ENCODE peak calls at places on chromosomes 7 and 10, in six cellular contexts. S, P, I, A, C and H are unnamed samples.

GRCh38 chr10:9091515-9092093 is 1037.1 kb downstream of the GATA3 start:
- DNase-seq in S (no peak), P (no peak), I (no peak), A (no peak), C (no peak), H (no peak)

GRCh38 chr10:33832124-33832787 is 497.8 kb upstream of the NRP1 start:
- DNase-seq in S (no peak), P (no peak), I (no peak), A (no peak), C (no peak), H (no peak)

GRCh38 chr7:156832195-156832877 is 60.6 kb downstream of the LMBR1 start:
- DNase-seq in S (no peak), P (no peak), I (no peak), A (no peak), C (no peak), H (no peak)

GRCh38 chr7:99926351-99926750 is 3.1 kb downstream of the GJC3 start:
- DNase-seq in S (no peak), P (no peak), I (no peak), A (no peak), C (no peak), H (no peak)

GRCh38 chr7:129664029-129665012 is 52.8 kb downstream of the NRF1 start:
- DNase-seq in S (no peak), P (peak; percentile 40), I (peak; percentile 80), A (no peak), C (no peak), H (no peak)

GRCh38 chr7:92830532-92831110 is 5.8 kb downstream of the CDK6 start:
- DNase-seq in S (no peak), P (no peak), I (peak; percentile 31), A (no peak), C (no peak), H (no peak)

GRCh38 chr7:28573059-28573553 is 160.8 kb downstream of the CREB5 start:
- DNase-seq in S (peak; percentile 58), P (no peak), I (peak; percentile 35), A (peak; percentile 17), C (no peak), H (no peak)

GRCh38 chr10:127374074-127374680 is 174.9 kb upstream of the NPS start:
- DNase-seq in S (no peak), P (no peak), I (no peak), A (no peak), C (no peak), H (no peak)

GRCh38 chr10:24849051-24849450 is 103.4 kb downstream of the PRTFDC1 start:
- DNase-seq in S (no peak), P (no peak), I (no peak), A (no peak), C (no peak), H (no peak)

GRCh38 chr10:77187376-77187999 is 450.1 kb downstream of the KCNMA1 start:
- DNase-seq in S (no peak), P (no peak), I (no peak), A (no peak), C (no peak), H (no peak)

GRCh38 chr7:124992881-124993562 is 63.4 kb upstream of the POT1 start:
- DNase-seq in S (no peak), P (no peak), I (no peak), A (no peak), C (no peak), H (no peak)

GRCh38 chr10:47299989-47300931 is at the start of gene GDF10:
- DNase-seq in S (no peak), P (peak; percentile 52), I (no peak), A (no peak), C (peak; percentile 31), H (no peak)

GRCh38 chr10:73448384-73448783 is 15.0 kb upstream of the MSS51 start:
- DNase-seq in S (no peak), P (no peak), I (no peak), A (no peak), C (no peak), H (no peak)

GRCh38 chr10:84348431-84348830 is 20.0 kb downstream of the CCSER2 start:
- DNase-seq in S (no peak), P (no peak), I (peak; percentile 64), A (no peak), C (no peak), H (no peak)

GRCh38 chr10:18793951-18794350 is 134.7 kb downstream of the ARL5B start:
- DNase-seq in S (no peak), P (peak; percentile 19), I (no peak), A (no peak), C (no peak), H (no peak)

GRCh38 chr7:49322476-49322875 is 398.1 kb downstream of the CDC14C start:
- DNase-seq in S (no peak), P (no peak), I (no peak), A (no peak), C (no peak), H (no peak)

GRCh38 chr7:40283391-40283790 is 148.6 kb downstream of the SUGCT start:
- DNase-seq in S (no peak), P (no peak), I (no peak), A (no peak), C (no peak), H (no peak)

GRCh38 chr7:1667566-1668485 is 2.3 kb upstream of the ELFN1 start:
- DNase-seq in S (no peak), P (peak; percentile 80), I (no peak), A (no peak), C (peak; percentile 69), H (peak; percentile 83)

GRCh38 chr10:37975407-37975991 is 948 bp downstream of the ZNF25 start:
- DNase-seq in S (no peak), P (peak; percentile 0), I (peak; percentile 49), A (no peak), C (no peak), H (no peak)

GRCh38 chr7:95066736-95067530 is 159.5 kb downstream of the PPP1R9A start:
- DNase-seq in S (no peak), P (no peak), I (peak; percentile 46), A (no peak), C (no peak), H (no peak)

GRCh38 chr10:9786576-9786975 is 1231.1 kb upstream of the CELF2 start:
- DNase-seq in S (no peak), P (no peak), I (peak; percentile 69), A (no peak), C (no peak), H (no peak)

GRCh38 chr10:3780056-3780765 is 4.8 kb downstream of the KLF6 start:
- DNase-seq in S (peak; percentile 37), P (no peak), I (peak; percentile 64), A (no peak), C (no peak), H (peak; percentile 89)

GRCh38 chr7:27936244-27937102 is 196.5 kb downstream of the TAX1BP1 start:
- DNase-seq in S (no peak), P (no peak), I (no peak), A (no peak), C (no peak), H (no peak)

GRCh38 chr7:151249034-151249731 is 689 bp upstream of the SMARCD3 start:
- DNase-seq in S (peak; percentile 83), P (peak; percentile 57), I (peak; percentile 79), A (peak; percentile 55), C (peak; percentile 37), H (no peak)

GRCh38 chr10:72881291-72881690 is 12.2 kb upstream of the OIT3 start:
- DNase-seq in S (no peak), P (no peak), I (no peak), A (no peak), C (no peak), H (no peak)

DNA sequence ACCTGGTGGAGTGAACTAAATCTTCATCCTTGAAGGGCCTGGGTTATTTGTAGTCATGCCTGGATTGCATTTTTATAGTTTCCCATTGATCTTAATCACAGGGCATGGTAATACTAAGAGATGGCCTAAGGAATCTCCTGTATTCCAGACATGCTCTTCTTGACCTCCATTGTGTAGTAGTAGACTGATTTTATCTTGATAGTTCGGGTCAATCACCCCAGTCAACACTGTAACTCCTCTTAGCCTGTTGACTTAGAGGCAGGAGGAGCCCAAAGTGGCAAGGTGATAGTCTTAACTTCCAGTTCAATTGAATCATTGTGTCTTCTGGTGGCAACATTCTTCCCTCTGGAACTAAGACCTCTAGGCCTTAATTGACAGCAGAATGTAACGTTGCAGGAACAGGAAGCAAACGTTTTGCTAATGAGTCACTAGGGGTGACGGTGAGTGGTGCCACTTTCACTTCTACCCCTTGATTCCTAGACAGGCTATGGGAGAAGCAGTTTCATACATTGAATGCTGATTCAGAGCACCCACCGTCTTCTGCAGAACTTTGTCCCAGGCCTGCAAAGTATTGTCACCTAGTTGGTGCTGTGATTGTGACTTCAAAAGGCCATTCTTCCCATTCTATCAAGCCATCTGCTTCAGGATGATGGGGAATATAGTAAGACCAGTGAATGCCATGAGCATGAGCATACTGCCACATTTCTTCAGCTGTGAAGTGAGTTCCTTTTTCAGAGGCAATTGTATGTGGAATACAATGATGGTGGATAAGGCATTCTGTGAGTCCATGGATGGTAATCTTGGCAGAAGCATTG is 24.0 kb upstream of the PAPSS2 start:
- DNase-seq in S (no peak), P (no peak), I (peak; percentile 88), A (no peak), C (no peak), H (no peak)
- H3K4me3 ChIP-seq in S (no peak overlapping the region), P (no peak overlapping the region), I (no peak overlapping the region), A (no peak overlapping the region), C (no peak overlapping the region), H (no peak overlapping the region)

GRCh38 chr10:17713133-17713532 is 38.9 kb upstream of the TMEM236 start:
- DNase-seq in S (no peak), P (no peak), I (no peak), A (no peak), C (peak; percentile 24), H (no peak)
- H3K4me3 ChIP-seq in S (peak overlapping the region; percentile 33), P (no peak overlapping the region), I (no peak overlapping the region), A (no peak overlapping the region), C (peak overlapping the region; percentile 69), H (no peak overlapping the region)

DNA sequence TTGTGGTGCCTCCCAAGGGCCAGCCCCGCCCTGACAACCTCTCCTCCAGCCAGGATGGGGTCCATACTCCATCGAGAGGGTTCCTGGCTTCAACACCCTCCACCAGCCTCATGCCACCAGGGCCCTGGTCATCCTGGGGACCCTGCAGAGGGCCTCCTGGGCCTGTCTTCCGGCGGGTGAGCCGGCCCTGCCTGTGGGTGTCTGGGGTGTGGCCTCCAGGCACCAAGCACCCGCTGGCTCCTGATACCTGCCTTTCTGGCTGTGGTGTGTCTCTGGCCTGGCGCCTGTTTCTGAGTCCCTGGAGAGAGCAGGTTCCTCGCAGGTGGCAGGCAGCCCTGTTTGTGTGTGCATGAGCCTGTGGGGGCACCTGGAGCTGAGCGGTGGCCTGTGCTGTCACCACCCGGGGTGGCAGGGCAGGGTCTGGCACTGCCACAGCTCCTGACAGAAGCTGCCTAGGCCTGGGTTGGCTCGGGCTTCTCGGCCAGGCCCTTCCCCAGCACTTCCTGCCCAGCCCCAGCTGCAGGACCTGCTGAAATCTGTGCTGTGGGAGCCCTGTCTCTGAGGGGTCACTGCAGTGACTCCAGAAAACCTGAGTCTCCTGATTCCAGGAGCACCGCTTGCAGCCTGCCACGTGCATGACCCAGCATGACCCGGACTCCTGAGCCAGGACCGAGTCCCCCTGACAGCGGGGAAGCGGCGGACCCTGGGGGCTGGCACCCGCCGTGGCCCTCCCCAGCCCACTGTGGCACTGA is 18.4 kb downstream of the ADAM8 start:
- DNase-seq in S (peak; percentile 50), P (no peak), I (no peak), A (no peak), C (no peak), H (peak; percentile 93)
- H3K4me3 ChIP-seq in S (peak overlapping the region; percentile 12), P (no peak overlapping the region), I (no peak overlapping the region), A (peak overlapping the region; percentile 27), C (peak overlapping the region; percentile 7), H (no peak overlapping the region)

DNA sequence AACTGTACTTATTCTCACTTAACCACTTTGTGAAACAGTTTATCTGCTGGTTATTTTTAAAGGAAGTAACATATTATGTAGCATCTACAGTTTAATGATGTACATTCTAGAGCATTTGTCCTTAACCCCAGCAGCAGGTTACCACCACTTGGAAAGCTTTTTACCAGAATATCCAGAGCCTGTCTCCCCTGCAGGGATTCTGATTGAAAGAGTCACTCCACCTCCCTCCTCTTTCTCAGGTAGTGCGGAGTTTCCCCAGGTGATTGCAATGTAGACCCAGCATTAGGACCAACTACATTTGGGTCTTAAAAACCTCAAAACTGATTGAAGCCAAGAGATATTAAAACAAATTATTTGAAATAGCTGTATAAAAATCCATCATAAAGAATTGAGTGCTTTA is 53.1 kb downstream of the NRG3 start:
- DNase-seq in S (no peak), P (no peak), I (no peak), A (no peak), C (no peak), H (no peak)
- H3K4me3 ChIP-seq in S (no peak overlapping the region), P (no peak overlapping the region), I (no peak overlapping the region), A (no peak overlapping the region), C (no peak overlapping the region), H (no peak overlapping the region)